ENCODE peak calls at places on chromosome 12, in nine cellular contexts. One of them, this sample, is unnamed.

GRCh38 chr12:131941116-131941986 is 8.4 kb upstream of the EP400 start:
- DNase-seq in stimulated activated CD8-positive, alpha-beta memory T cell treated with anti-CD3 and anti-CD28 coated beads, Interleukin-2, amount 100 ng/mL, for 1 hour: no peak
- DNase-seq in small intestine: no peak
- DNase-seq in nephron progenitor cell: no peak
- DNase-seq in activated T-cell treated with anti-CD3 and anti-CD28 coated beads for 4 hours: no peak
- DNase-seq in mesothelial cell of epicardium: no peak
- DNase-seq in left ventricle myocardium inferior: no peak
- DNase-seq in germinal center: no peak
- DNase-seq in choroid plexus epithelial cell: no peak
- DNase-seq in this sample: no peak

GRCh38 chr12:78863482-78864427 is 819 bp upstream of the SYT1 start:
- DNase-seq in stimulated activated CD8-positive, alpha-beta memory T cell treated with anti-CD3 and anti-CD28 coated beads, Interleukin-2, amount 100 ng/mL, for 1 hour: no peak
- DNase-seq in small intestine: no peak
- DNase-seq in nephron progenitor cell: peak
- DNase-seq in activated T-cell treated with anti-CD3 and anti-CD28 coated beads for 4 hours: no peak
- DNase-seq in mesothelial cell of epicardium: peak
- DNase-seq in left ventricle myocardium inferior: peak
- DNase-seq in germinal center: peak
- DNase-seq in choroid plexus epithelial cell: peak
- DNase-seq in this sample: no peak

GRCh38 chr12:2492166-2492705 is 302.5 kb upstream of the FKBP4 start:
- DNase-seq in stimulated activated CD8-positive, alpha-beta memory T cell treated with anti-CD3 and anti-CD28 coated beads, Interleukin-2, amount 100 ng/mL, for 1 hour: no peak
- DNase-seq in small intestine: peak
- DNase-seq in nephron progenitor cell: no peak
- DNase-seq in activated T-cell treated with anti-CD3 and anti-CD28 coated beads for 4 hours: no peak
- DNase-seq in mesothelial cell of epicardium: no peak
- DNase-seq in left ventricle myocardium inferior: no peak
- DNase-seq in germinal center: no peak
- DNase-seq in choroid plexus epithelial cell: no peak
- DNase-seq in this sample: no peak

GRCh38 chr12:113462117-113462774 is 9.4 kb downstream of the LHX5 start:
- DNase-seq in stimulated activated CD8-positive, alpha-beta memory T cell treated with anti-CD3 and anti-CD28 coated beads, Interleukin-2, amount 100 ng/mL, for 1 hour: peak
- DNase-seq in small intestine: peak
- DNase-seq in nephron progenitor cell: peak
- DNase-seq in activated T-cell treated with anti-CD3 and anti-CD28 coated beads for 4 hours: peak
- DNase-seq in mesothelial cell of epicardium: peak
- DNase-seq in left ventricle myocardium inferior: peak
- DNase-seq in germinal center: peak
- DNase-seq in choroid plexus epithelial cell: peak
- DNase-seq in this sample: peak

GRCh38 chr12:107373238-107373809 is 280.0 kb upstream of the CRY1 start:
- DNase-seq in stimulated activated CD8-positive, alpha-beta memory T cell treated with anti-CD3 and anti-CD28 coated beads, Interleukin-2, amount 100 ng/mL, for 1 hour: no peak
- DNase-seq in small intestine: no peak
- DNase-seq in nephron progenitor cell: no peak
- DNase-seq in activated T-cell treated with anti-CD3 and anti-CD28 coated beads for 4 hours: no peak
- DNase-seq in mesothelial cell of epicardium: no peak
- DNase-seq in left ventricle myocardium inferior: no peak
- DNase-seq in germinal center: no peak
- DNase-seq in choroid plexus epithelial cell: no peak
- DNase-seq in this sample: no peak

GRCh38 chr12:67426067-67426466 is 156.9 kb downstream of the CAND1 start:
- DNase-seq in stimulated activated CD8-positive, alpha-beta memory T cell treated with anti-CD3 and anti-CD28 coated beads, Interleukin-2, amount 100 ng/mL, for 1 hour: no peak
- DNase-seq in small intestine: peak
- DNase-seq in nephron progenitor cell: no peak
- DNase-seq in activated T-cell treated with anti-CD3 and anti-CD28 coated beads for 4 hours: no peak
- DNase-seq in mesothelial cell of epicardium: no peak
- DNase-seq in left ventricle myocardium inferior: no peak
- DNase-seq in germinal center: no peak
- DNase-seq in choroid plexus epithelial cell: peak
- DNase-seq in this sample: no peak

GRCh38 chr12:59834659-59835474 is 239.0 kb downstream of the SLC16A7 start:
- DNase-seq in stimulated activated CD8-positive, alpha-beta memory T cell treated with anti-CD3 and anti-CD28 coated beads, Interleukin-2, amount 100 ng/mL, for 1 hour: no peak
- DNase-seq in small intestine: no peak
- DNase-seq in nephron progenitor cell: peak
- DNase-seq in activated T-cell treated with anti-CD3 and anti-CD28 coated beads for 4 hours: no peak
- DNase-seq in mesothelial cell of epicardium: no peak
- DNase-seq in left ventricle myocardium inferior: no peak
- DNase-seq in germinal center: no peak
- DNase-seq in choroid plexus epithelial cell: peak
- DNase-seq in this sample: peak

GRCh38 chr12:102689701-102690100 is 209.3 kb upstream of the IGF1 start:
- DNase-seq in stimulated activated CD8-positive, alpha-beta memory T cell treated with anti-CD3 and anti-CD28 coated beads, Interleukin-2, amount 100 ng/mL, for 1 hour: no peak
- DNase-seq in small intestine: no peak
- DNase-seq in nephron progenitor cell: no peak
- DNase-seq in activated T-cell treated with anti-CD3 and anti-CD28 coated beads for 4 hours: no peak
- DNase-seq in mesothelial cell of epicardium: no peak
- DNase-seq in left ventricle myocardium inferior: no peak
- DNase-seq in germinal center: no peak
- DNase-seq in choroid plexus epithelial cell: no peak
- DNase-seq in this sample: no peak

GRCh38 chr12:105986779-105987686 is 151.7 kb downstream of the NUAK1 start:
- DNase-seq in stimulated activated CD8-positive, alpha-beta memory T cell treated with anti-CD3 and anti-CD28 coated beads, Interleukin-2, amount 100 ng/mL, for 1 hour: no peak
- DNase-seq in small intestine: no peak
- DNase-seq in nephron progenitor cell: no peak
- DNase-seq in activated T-cell treated with anti-CD3 and anti-CD28 coated beads for 4 hours: no peak
- DNase-seq in mesothelial cell of epicardium: no peak
- DNase-seq in left ventricle myocardium inferior: no peak
- DNase-seq in germinal center: no peak
- DNase-seq in choroid plexus epithelial cell: peak
- DNase-seq in this sample: no peak

GRCh38 chr12:95481072-95481471 is 7.1 kb downstream of the METAP2 start:
- DNase-seq in stimulated activated CD8-positive, alpha-beta memory T cell treated with anti-CD3 and anti-CD28 coated beads, Interleukin-2, amount 100 ng/mL, for 1 hour: no peak
- DNase-seq in small intestine: no peak
- DNase-seq in nephron progenitor cell: no peak
- DNase-seq in activated T-cell treated with anti-CD3 and anti-CD28 coated beads for 4 hours: no peak
- DNase-seq in mesothelial cell of epicardium: no peak
- DNase-seq in left ventricle myocardium inferior: no peak
- DNase-seq in germinal center: no peak
- DNase-seq in choroid plexus epithelial cell: no peak
- DNase-seq in this sample: no peak

GRCh38 chr12:67269632-67270578 is 747 bp downstream of the CAND1 start:
- DNase-seq in stimulated activated CD8-positive, alpha-beta memory T cell treated with anti-CD3 and anti-CD28 coated beads, Interleukin-2, amount 100 ng/mL, for 1 hour: peak
- DNase-seq in small intestine: peak
- DNase-seq in nephron progenitor cell: peak
- DNase-seq in activated T-cell treated with anti-CD3 and anti-CD28 coated beads for 4 hours: peak
- DNase-seq in mesothelial cell of epicardium: no peak
- DNase-seq in left ventricle myocardium inferior: peak
- DNase-seq in germinal center: peak
- DNase-seq in choroid plexus epithelial cell: peak
- DNase-seq in this sample: peak